ENCODE peak calls at places on chromosome 15, in seven cellular contexts. C, L, R, S, J, I and P are unnamed samples.
A peak's percentile ranks its signal among the peaks of the same experiment; 100 is the strongest.

GRCh38 chr15:71362987-71363968 is 248.0 kb downstream of the THSD4 start:
- DNase-seq in L (no peak), I (peak; percentile 65), S (no peak), R (no peak), J (no peak), C (no peak), P (no peak)

GRCh38 chr15:82554351-82554750 is 14.1 kb upstream of the RPS17 start:
- DNase-seq in L (no peak), J (no peak), I (no peak), S (no peak), C (no peak), R (no peak), P (no peak)

GRCh38 chr15:70530035-70530499 is 233.3 kb downstream of the UACA start:
- DNase-seq in L (no peak), S (no peak), R (no peak), C (no peak), J (no peak), I (no peak), P (no peak)

GRCh38 chr15:101808201-101808600 is 3.8 kb upstream of the OR4F15 start:
- DNase-seq in C (no peak), J (no peak), L (no peak), I (no peak), S (no peak), R (no peak), P (no peak)

GRCh38 chr15:60760646-60761504 is 281.9 kb upstream of the ICE2 start:
- DNase-seq in C (no peak), R (no peak), S (no peak), L (no peak), J (no peak), I (no peak), P (no peak)

GRCh38 chr15:79339588-79340314 is 28.8 kb downstream of the TMED3 start:
- DNase-seq in C (no peak), J (no peak), I (peak; percentile 78), L (peak; percentile 13), R (no peak), S (peak; percentile 29), P (no peak)

GRCh38 chr15:73397461-73397860 is 28.7 kb upstream of the HCN4 start:
- DNase-seq in S (no peak), J (no peak), I (no peak), L (no peak), C (no peak), R (no peak), P (no peak)

GRCh38 chr15:31197497-31198414 is 96.2 kb upstream of the TRPM1 start:
- DNase-seq in C (no peak), L (peak; percentile 33), I (peak; percentile 80), R (peak; percentile 53), J (peak; percentile 54), S (no peak), P (no peak)

GRCh38 chr15:82663186-82663600 is 16.0 kb upstream of the CPEB1 start:
- DNase-seq in I (peak; percentile 90), C (no peak), R (peak; percentile 25), J (peak; percentile 49), S (no peak), L (peak; percentile 36), P (no peak)

GRCh38 chr15:26572606-26573350 is 200.1 kb downstream of the GABRB3 start:
- DNase-seq in C (no peak), S (no peak), I (no peak), L (no peak), J (no peak), R (no peak), P (no peak)

GRCh38 chr15:57769266-57769665 is 62.8 kb downstream of the POLR2M start:
- DNase-seq in L (no peak), J (no peak), C (no peak), I (no peak), R (no peak), S (no peak), P (peak; percentile 71)

GRCh38 chr15:57097246-57097645 is 178.8 kb downstream of the TCF12 start:
- DNase-seq in C (no peak), J (no peak), I (no peak), S (no peak), R (no peak), L (no peak), P (no peak)

GRCh38 chr15:85795320-85795668 is 569 bp upstream of the KLHL25 start:
- DNase-seq in S (no peak), L (no peak), C (no peak), I (no peak), R (no peak), J (no peak), P (no peak)

GRCh38 chr15:41698779-41699178 is 38.6 kb downstream of the MGA start:
- DNase-seq in L (no peak), S (no peak), R (no peak), C (no peak), I (no peak), J (no peak), P (no peak)

GRCh38 chr15:25810631-25811077 is 52.5 kb downstream of the ATP10A start:
- DNase-seq in C (no peak), J (no peak), R (no peak), I (peak; percentile 70), L (no peak), S (no peak), P (no peak)

GRCh38 chr15:73231661-73232443 is 136.9 kb downstream of the HCN4 start:
- DNase-seq in R (no peak), I (peak; percentile 29), C (no peak), L (no peak), J (no peak), S (no peak), P (no peak)

GRCh38 chr15:98551936-98552562 is 96.3 kb upstream of the IGF1R start:
- DNase-seq in I (no peak), R (no peak), J (no peak), L (no peak), S (no peak), C (no peak), P (no peak)

DNA sequence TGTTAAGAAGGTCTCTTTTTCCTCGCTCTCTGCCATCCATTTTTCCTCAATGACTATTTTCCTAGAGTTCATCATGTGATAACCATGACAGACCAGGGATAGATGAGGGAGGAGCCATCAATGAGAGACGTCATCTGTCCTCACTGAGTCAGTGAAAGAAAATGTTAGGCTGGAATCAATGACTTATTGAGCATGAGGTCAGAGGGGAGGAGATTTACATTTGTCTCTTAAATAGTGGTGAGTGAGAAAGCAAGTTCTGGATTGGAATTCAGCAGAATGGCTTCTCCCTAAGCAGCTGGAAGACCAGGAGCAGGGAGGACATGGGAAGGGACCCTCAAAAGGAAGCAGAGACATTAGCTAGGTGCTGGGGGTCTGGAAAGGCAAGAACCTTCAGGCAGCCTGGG is 28.2 kb upstream of the USP3 start:
- DNase-seq in S (peak; percentile 65), L (peak; percentile 85), R (no peak), J (no peak), I (no peak), C (no peak), P (no peak)
- H3K27ac ChIP-seq in S (no peak overlapping the region), L (peak overlapping the region; percentile 50), R (peak overlapping the region; percentile 18), J (peak overlapping the region; percentile 53), I (no peak overlapping the region), C (no peak overlapping the region), P (no peak overlapping the region)

GRCh38 chr15:65769482-65769881 is 22.6 kb downstream of the DENND4A start:
- DNase-seq in J (no peak), I (no peak), L (no peak), C (no peak), S (no peak), R (no peak), P (no peak)

GRCh38 chr15:65772909-65773308 is 19.2 kb downstream of the DENND4A start:
- DNase-seq in J (no peak), L (no peak), R (no peak), C (no peak), I (no peak), S (no peak), P (no peak)

GRCh38 chr15:65777053-65777452 is 15.0 kb downstream of the DENND4A start:
- DNase-seq in J (no peak), L (no peak), R (no peak), I (no peak), S (no peak), C (no peak), P (no peak)

GRCh38 chr15:65771870-65772269 is 20.2 kb downstream of the DENND4A start:
- DNase-seq in C (no peak), J (no peak), S (no peak), L (no peak), I (no peak), R (no peak), P (no peak)

DNA sequence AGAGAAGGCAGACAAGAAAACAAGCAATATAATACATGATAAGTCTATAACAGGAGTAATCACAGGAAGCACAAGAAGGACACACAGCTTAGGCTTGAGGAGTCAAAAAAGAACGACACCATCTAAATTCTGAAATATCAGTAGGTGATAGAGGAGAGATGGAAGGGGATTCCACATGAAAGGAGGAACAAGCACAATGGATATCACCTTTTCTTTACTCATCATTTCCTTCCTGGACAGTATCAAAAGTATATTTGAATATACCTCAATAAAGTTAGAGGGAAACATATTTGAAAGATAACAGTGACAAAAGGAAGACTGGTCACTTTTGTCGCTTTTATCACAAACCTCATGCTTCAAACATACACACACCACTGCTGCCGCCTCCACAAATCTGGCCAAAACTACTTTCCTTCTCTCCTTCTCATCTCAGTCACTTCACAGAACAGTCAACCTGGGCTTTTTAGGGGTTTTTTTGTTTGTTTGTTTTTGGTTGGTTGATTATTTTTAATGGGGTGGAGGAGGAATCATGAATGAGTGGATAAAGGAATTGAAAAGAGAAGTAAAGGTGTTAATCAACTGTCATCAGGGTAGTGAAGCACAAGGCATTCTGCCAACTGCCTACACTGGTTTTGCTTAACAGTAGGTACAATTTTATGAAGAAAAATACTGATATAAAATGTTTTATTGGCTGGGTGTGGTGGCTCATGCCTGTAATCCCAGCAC is 18.5 kb downstream of the DENND4A start:
- DNase-seq in I (no peak), L (no peak), J (no peak), S (no peak), R (peak; percentile 62), C (no peak), P (no peak)
- TF ChIP-seq POLR2AphosphoS5 in I (no peak), L (no peak), J (no peak), S (no peak), R (no peak), C (no peak), P (no peak)

DNA sequence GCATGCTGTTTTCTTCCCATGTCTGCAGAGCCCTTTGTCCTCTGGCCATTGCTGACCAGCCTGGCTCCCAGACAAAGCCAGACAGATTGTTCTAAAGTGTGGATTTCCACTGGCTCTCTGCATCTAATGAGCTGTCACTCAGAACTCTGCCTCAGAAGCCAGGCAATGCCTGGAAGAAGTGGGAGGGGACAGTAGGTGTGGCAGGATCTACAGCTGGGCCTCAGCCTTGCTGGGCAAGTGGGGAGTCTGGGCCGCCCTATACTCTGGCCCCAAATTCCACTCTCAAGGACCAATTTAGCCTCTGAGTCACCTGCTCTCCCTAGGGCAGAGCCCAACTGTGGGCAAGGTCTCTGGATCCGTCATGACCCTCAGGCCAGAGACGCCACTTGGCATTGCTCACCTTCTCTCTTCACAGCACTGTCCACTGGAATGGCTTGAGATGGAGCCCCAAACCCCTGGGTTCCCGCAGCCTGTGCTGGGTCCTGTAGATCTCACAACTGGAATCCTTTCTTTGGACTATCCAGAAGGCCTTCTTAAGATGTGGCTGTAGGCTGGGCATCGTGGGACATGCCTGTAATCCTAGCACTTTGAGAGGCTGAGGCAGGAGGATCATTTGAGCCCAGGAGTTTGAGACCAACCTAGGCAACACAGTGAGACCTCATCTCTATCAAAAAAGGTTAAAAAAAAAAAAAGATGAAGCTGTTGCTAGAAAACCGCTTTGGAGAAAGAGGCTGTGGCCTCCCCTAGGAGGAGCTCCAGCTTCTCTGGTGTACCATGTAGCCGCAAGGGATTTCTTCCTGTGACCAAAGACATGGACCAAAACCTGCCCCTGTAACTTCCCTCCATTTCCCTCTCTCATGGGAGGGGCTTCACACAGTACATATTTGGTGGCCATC is 23.6 kb upstream of the BUB1B start:
- DNase-seq in I (peak; percentile 68), L (no peak), R (no peak), S (no peak), J (no peak), C (no peak), P (no peak)
- TF ChIP-seq CTCF in I (peak; percentile 52), L (no peak), R (no peak), S (no peak), J (no peak), C (no peak), P (no peak)

GRCh38 chr15:29914441-29915053 is 92.3 kb upstream of the TJP1 start:
- DNase-seq in I (no peak), L (no peak), R (no peak), S (no peak), J (no peak), C (no peak), P (no peak)
- H3K27ac ChIP-seq in I (no peak overlapping the region), L (no peak overlapping the region), R (no peak overlapping the region), S (no peak overlapping the region), J (no peak overlapping the region), C (no peak overlapping the region), P (peak overlapping the region; percentile 56)